ENCODE peak calls at places on chromosomes 4 and X, in eight cellular contexts. K is suprapubic skin, X is ovary, T is uterus, Q is lower leg skin, W is esophagus muscularis mucosa, F is endothelial cell of umbilical vein, J is heart left ventricle. R is an unnamed sample.

GRCh38 chrX:9558615-9559014 is 93.8 kb downstream of the TBL1X start:
- DNase-seq in K (no peak), X (no peak), T (no peak), Q (no peak), W (no peak), F (no peak), J (no peak), R (no peak)

GRCh38 chr4:134777626-134778025 is 576.0 kb upstream of the PABPC4L start:
- DNase-seq in K (no peak), X (no peak), T (no peak), Q (no peak), W (no peak), F (peak), J (no peak), R (no peak)

GRCh38 chr4:38125816-38126215 is 165.6 kb downstream of the PTTG2 start:
- DNase-seq in K (no peak), X (no peak), T (no peak), Q (no peak), W (no peak), F (no peak), J (no peak), R (no peak)

GRCh38 chr4:72325215-72325614 is 243.8 kb downstream of the ADAMTS3 start:
- DNase-seq in K (no peak), X (no peak), T (no peak), Q (no peak), W (no peak), F (no peak), J (no peak), R (no peak)

GRCh38 chr4:130559268-130559667 is 1463.3 kb downstream of the C4orf33 start:
- DNase-seq in K (no peak), X (no peak), T (no peak), Q (no peak), W (no peak), F (no peak), J (no peak), R (no peak)

GRCh38 chrX:44503550-44503949 is 39.1 kb downstream of the FUNDC1 start:
- DNase-seq in K (no peak), X (no peak), T (no peak), Q (no peak), W (no peak), F (no peak), J (no peak), R (no peak)

GRCh38 chr4:8643986-8644385 is 51.4 kb downstream of the CPZ start:
- DNase-seq in K (no peak), X (no peak), T (no peak), Q (no peak), W (no peak), F (no peak), J (no peak), R (no peak)

GRCh38 chr4:186193851-186194250 is 2.5 kb downstream of the CYP4V2 start:
- DNase-seq in K (no peak), X (no peak), T (no peak), Q (no peak), W (no peak), F (no peak), J (no peak), R (no peak)

GRCh38 chr4:186685744-186686143 is 37.9 kb downstream of the FAT1 start:
- DNase-seq in K (no peak), X (no peak), T (no peak), Q (no peak), W (no peak), F (no peak), J (no peak), R (no peak)

GRCh38 chr4:11704136-11704535 is 275.4 kb upstream of the HS3ST1 start:
- DNase-seq in K (no peak), X (no peak), T (no peak), Q (no peak), W (no peak), F (no peak), J (no peak), R (no peak)

GRCh38 chr4:119118397-119118796 is 17.2 kb upstream of the MYOZ2 start:
- DNase-seq in K (no peak), X (no peak), T (no peak), Q (no peak), W (no peak), F (peak), J (no peak), R (no peak)

GRCh38 chr4:146639414-146639814 is 721 bp downstream of the POU4F2 start:
- DNase-seq in K (no peak), X (no peak), T (no peak), Q (no peak), W (no peak), F (no peak), J (no peak), R (no peak)

GRCh38 chr4:103158760-103159159 is 39.4 kb downstream of the CENPE start:
- DNase-seq in K (no peak), X (no peak), T (no peak), Q (no peak), W (no peak), F (no peak), J (no peak), R (no peak)

GRCh38 chr4:2796261-2797187 is 3.6 kb downstream of the SH3BP2 start:
- DNase-seq in K (peak), X (peak), T (peak), Q (peak), W (no peak), F (peak), J (peak), R (peak)

GRCh38 chr4:113768952-113769351 is 7.4 kb upstream of the CAMK2D start:
- DNase-seq in K (no peak), X (no peak), T (no peak), Q (no peak), W (no peak), F (no peak), J (no peak), R (no peak)

GRCh38 chr4:157220026-157220881 is at the start of gene GRIA2:
- DNase-seq in K (no peak), X (no peak), T (peak), Q (peak), W (no peak), F (peak), J (peak), R (peak)

GRCh38 chrX:31449975-31450374 is 378.1 kb upstream of the FTHL17 start:
- DNase-seq in K (no peak), X (no peak), T (no peak), Q (no peak), W (no peak), F (no peak), J (no peak), R (no peak)

GRCh38 chrX:77814210-77814609 is 28.2 kb upstream of the ATRX start:
- DNase-seq in K (no peak), X (no peak), T (no peak), Q (no peak), W (no peak), F (no peak), J (no peak), R (no peak)

GRCh38 chrX:120824021-120824420 is 51.6 kb downstream of the CT47B1 start:
- DNase-seq in K (no peak), X (no peak), T (no peak), Q (no peak), W (no peak), F (no peak), J (no peak), R (no peak)

GRCh38 chr4:77564231-77564630 is 41.4 kb upstream of the CXCL13 start:
- DNase-seq in K (no peak), X (no peak), T (no peak), Q (no peak), W (no peak), F (no peak), J (no peak), R (no peak)

GRCh38 chr4:78345237-78345636 is 206.3 kb upstream of the ANXA3 start:
- DNase-seq in K (no peak), X (no peak), T (no peak), Q (no peak), W (no peak), F (no peak), J (no peak), R (no peak)

GRCh38 chr4:181971973-181972372 is 271.2 kb upstream of the TENM3 start:
- DNase-seq in K (no peak), X (no peak), T (peak), Q (no peak), W (no peak), F (no peak), J (no peak), R (no peak)

GRCh38 chr4:29259556-29259955 is 1460.6 kb upstream of the PCDH7 start:
- DNase-seq in K (no peak), X (no peak), T (no peak), Q (no peak), W (no peak), F (no peak), J (no peak), R (no peak)

GRCh38 chr4:100184787-100185186 is 5.5 kb downstream of the DDIT4L start:
- DNase-seq in K (no peak), X (no peak), T (no peak), Q (no peak), W (no peak), F (no peak), J (no peak), R (no peak)

GRCh38 chr4:28250646-28251045 is 1390.0 kb downstream of the STIM2 start:
- DNase-seq in K (no peak), X (no peak), T (no peak), Q (no peak), W (no peak), F (peak), J (no peak), R (no peak)

GRCh38 chrX:118594697-118595420 is 99.2 kb downstream of the DOCK11 start:
- DNase-seq in K (no peak), X (no peak), T (no peak), Q (no peak), W (no peak), F (no peak), J (no peak), R (no peak)

GRCh38 chr4:91035276-91035675 is 908.1 kb downstream of the CCSER1 start:
- DNase-seq in K (no peak), X (no peak), T (no peak), Q (no peak), W (no peak), F (no peak), J (no peak), R (no peak)

GRCh38 chrX:65575024-65575423 is 40.4 kb upstream of the LAS1L start:
- DNase-seq in K (no peak), X (no peak), T (no peak), Q (peak), W (no peak), F (no peak), J (no peak), R (no peak)

GRCh38 chr4:40375090-40375489 is 40.0 kb downstream of the CHRNA9 start:
- DNase-seq in K (no peak), X (no peak), T (no peak), Q (peak), W (no peak), F (no peak), J (no peak), R (no peak)

GRCh38 chr4:3202836-3203820 is 45.8 kb upstream of the MSANTD1 start:
- DNase-seq in K (peak), X (no peak), T (peak), Q (peak), W (no peak), F (no peak), J (no peak), R (no peak)

GRCh38 chrX:118271770-118272169 is 74.1 kb upstream of the WDR44 start:
- DNase-seq in K (no peak), X (no peak), T (no peak), Q (no peak), W (no peak), F (peak), J (no peak), R (no peak)

GRCh38 chr4:51932261-51932660 is 87.9 kb downstream of the LRRC66 start:
- DNase-seq in K (no peak), X (no peak), T (no peak), Q (no peak), W (no peak), F (no peak), J (peak), R (no peak)

GRCh38 chr4:76624271-76624681 is 189.2 kb downstream of the SHROOM3 start:
- DNase-seq in K (no peak), X (peak), T (peak), Q (no peak), W (no peak), F (no peak), J (peak), R (peak)

GRCh38 chrX:124263743-124264142 is 68.7 kb upstream of the TEX13D start:
- DNase-seq in K (no peak), X (no peak), T (no peak), Q (no peak), W (no peak), F (no peak), J (no peak), R (no peak)

GRCh38 chr4:165692082-165692481 is 181.0 kb upstream of the TLL1 start:
- DNase-seq in K (no peak), X (no peak), T (no peak), Q (no peak), W (no peak), F (peak), J (no peak), R (no peak)
- TF ChIP-seq POLR2A in K (no peak), X (no peak), T (no peak), Q (no peak), W (no peak), F (no peak), J (no peak), R (no peak)

GRCh38 chr4:154549894-154550790 is at the start of gene PLRG1:
- DNase-seq in K (peak), X (peak), T (peak), Q (peak), W (peak), F (peak), J (peak), R (peak)
- TF ChIP-seq POLR2A in K (no peak), X (peak), T (peak), Q (no peak), W (peak), F (peak), J (peak), R (peak)

GRCh38 chr4:183398298-183399129 is 45.9 kb upstream of the CDKN2AIP start:
- DNase-seq in K (peak), X (peak), T (peak), Q (peak), W (no peak), F (peak), J (peak), R (no peak)
- TF ChIP-seq POLR2A in K (no peak), X (no peak), T (no peak), Q (no peak), W (no peak), F (peak), J (no peak), R (no peak)

DNA sequence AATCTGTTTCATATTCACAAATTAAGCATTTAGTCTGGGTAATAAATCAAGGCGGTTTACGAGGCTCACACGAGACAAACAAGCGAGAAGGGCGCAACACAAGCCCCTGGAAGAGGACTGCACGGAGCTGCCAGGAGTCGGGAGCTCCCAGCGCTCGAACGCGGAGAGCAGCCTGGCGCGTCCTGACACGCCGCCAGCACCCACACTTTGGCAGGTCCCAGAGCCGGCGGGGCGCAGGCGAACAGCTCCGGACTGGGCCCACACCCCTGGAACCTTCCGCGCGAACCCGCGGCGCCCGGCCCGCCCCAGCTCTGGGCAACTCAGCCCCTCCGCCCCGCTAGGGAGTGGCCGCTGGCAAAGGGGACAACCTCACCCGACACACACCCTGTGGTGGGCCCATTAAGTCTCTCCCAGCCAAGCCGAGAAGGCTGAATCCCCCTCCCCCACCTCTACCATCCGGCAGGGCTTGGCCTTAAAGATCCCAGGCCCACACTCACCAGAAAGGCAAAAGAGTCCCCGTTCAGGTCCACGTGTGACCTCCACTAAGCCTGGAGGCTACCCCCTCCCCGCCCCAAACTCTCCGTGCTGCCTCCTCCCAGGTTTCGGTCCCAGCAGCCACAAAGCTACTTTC is 47.4 kb upstream of the BCOR start:
- DNase-seq in K (no peak), X (peak), T (peak), Q (no peak), W (no peak), F (no peak), J (peak), R (no peak)
- TF ChIP-seq POLR2A in K (no peak), X (no peak), T (no peak), Q (no peak), W (no peak), F (no peak), J (no peak), R (no peak)

DNA sequence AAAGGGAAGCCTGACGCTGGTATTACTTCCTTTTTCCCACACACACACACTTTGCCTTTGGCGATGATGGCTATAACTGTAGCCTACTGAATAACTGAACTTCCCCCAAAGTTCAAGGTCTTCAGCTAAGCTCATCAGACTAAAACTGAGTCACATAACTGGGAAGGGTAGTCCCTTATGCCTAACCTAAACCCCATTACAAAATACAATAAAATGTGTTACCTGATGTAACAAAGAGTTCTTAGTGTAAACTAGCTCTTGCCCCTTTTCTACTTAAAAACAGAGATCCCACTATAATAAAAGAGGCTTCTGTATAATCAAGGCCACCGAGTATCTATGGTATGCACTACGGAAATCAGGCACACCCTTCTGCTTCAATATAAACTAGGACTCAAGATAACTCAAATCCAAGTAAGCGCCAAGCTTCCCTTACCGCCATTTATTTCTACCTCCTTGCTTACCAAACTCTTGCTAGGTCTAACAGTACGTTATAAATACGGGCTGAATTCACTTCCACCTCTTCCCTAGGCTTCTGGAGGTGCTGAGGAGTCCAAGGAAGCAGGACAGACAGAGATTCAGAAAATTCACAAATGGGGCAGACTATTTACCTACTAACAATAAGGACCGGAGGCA is 2.4 kb downstream of the OTUD4 start:
- DNase-seq in K (no peak), X (no peak), T (no peak), Q (no peak), W (no peak), F (peak), J (no peak), R (no peak)
- TF ChIP-seq POLR2A in K (no peak), X (no peak), T (no peak), Q (no peak), W (no peak), F (no peak), J (no peak), R (no peak)

DNA sequence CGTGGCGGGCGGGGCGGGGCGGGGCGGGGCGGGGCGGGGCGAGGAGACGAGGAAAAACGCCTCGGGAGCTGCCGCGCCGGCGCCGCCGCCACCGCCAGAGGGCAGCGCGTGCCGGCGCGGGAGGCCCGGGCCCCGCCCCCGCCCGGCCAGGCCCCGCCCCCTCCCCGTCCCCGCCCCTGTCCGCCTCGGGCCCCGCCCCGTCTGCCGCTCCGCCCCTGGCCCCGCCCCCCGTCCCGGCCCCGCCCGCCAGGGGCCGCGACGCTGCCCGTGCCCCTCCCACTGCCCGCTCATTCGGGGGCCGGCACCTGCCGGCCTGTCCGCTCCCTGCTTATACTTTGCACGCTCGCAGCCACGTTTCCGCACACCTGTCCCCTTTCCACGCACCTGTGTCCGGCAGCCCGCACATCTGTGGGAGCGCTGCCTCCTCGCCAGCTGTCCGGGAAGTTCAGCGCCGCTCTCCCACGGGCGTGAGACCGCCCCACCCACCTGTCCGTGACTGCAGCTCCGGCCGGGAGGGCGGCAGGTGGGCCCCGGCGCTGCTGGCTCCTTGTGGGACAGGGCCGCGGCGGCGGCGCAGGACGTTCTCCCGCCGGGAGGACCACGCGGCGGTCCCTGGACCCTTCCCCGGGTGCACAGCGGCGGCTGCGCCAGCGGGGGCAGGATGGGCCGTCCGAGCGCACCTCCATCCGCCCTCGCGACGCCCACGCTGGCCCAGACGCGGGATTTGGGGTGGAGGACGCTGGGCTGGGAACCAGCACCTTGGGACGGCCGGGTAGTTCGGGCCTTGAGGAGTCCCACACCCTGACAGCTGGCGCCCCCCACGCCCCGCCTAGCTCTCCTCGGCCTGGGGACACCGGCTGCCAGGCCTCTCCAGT is 1.5 kb upstream of the FGFRL1 start:
- DNase-seq in K (no peak), X (peak), T (peak), Q (peak), W (no peak), F (peak), J (peak), R (peak)
- TF ChIP-seq POLR2A in K (no peak), X (no peak), T (no peak), Q (no peak), W (no peak), F (no peak), J (no peak), R (no peak)

GRCh38 chr4:105714071-105714521 is 5.5 kb downstream of the GSTCD start:
- DNase-seq in K (no peak), X (no peak), T (no peak), Q (no peak), W (no peak), F (no peak), J (no peak), R (no peak)
- TF ChIP-seq POLR2A in K (no peak), X (no peak), T (no peak), Q (no peak), W (no peak), F (no peak), J (no peak), R (no peak)